ENCODE peak calls at places on chromosomes 11 and 22, in nine cellular contexts. One of them, this sample, is unnamed.

GRCh38 chr22:26922804-26923203 is 265.4 kb downstream of the MIAT start:
- DNase-seq in GM23248: no peak
- DNase-seq in stimulated activated CD4-positive, alpha-beta T cell treated with anti-CD3 and anti-CD28 coated beads, TNF-alpha, amount 100 ng/mL, for 24 hours: no peak
- DNase-seq in AG08396: no peak
- DNase-seq in mucosa of gallbladder: no peak
- DNase-seq in right atrium auricular region: no peak
- DNase-seq in pancreas: no peak
- DNase-seq in activated naive CD4-positive, alpha-beta T cell treated with Interleukin-2 at 50 U/mL for 16 hours: no peak
- DNase-seq in GM06990: no peak
- DNase-seq in this sample: peak

GRCh38 chr11:57568330-57568766 is 876 bp upstream of the UBE2L6 start:
- DNase-seq in GM23248: no peak
- DNase-seq in stimulated activated CD4-positive, alpha-beta T cell treated with anti-CD3 and anti-CD28 coated beads, TNF-alpha, amount 100 ng/mL, for 24 hours: peak
- DNase-seq in AG08396: no peak
- DNase-seq in mucosa of gallbladder: peak
- DNase-seq in right atrium auricular region: peak
- DNase-seq in pancreas: no peak
- DNase-seq in activated naive CD4-positive, alpha-beta T cell treated with Interleukin-2 at 50 U/mL for 16 hours: no peak
- DNase-seq in GM06990: peak
- DNase-seq in this sample: no peak

GRCh38 chr11:123054301-123055065 is 7.5 kb downstream of the HSPA8 start:
- DNase-seq in GM23248: peak
- DNase-seq in stimulated activated CD4-positive, alpha-beta T cell treated with anti-CD3 and anti-CD28 coated beads, TNF-alpha, amount 100 ng/mL, for 24 hours: no peak
- DNase-seq in AG08396: peak
- DNase-seq in mucosa of gallbladder: peak
- DNase-seq in right atrium auricular region: no peak
- DNase-seq in pancreas: no peak
- DNase-seq in activated naive CD4-positive, alpha-beta T cell treated with Interleukin-2 at 50 U/mL for 16 hours: no peak
- DNase-seq in GM06990: no peak
- DNase-seq in this sample: peak

GRCh38 chr11:121466063-121466794 is 13.5 kb upstream of the SORL1-AS1 start:
- DNase-seq in GM23248: peak
- DNase-seq in stimulated activated CD4-positive, alpha-beta T cell treated with anti-CD3 and anti-CD28 coated beads, TNF-alpha, amount 100 ng/mL, for 24 hours: no peak
- DNase-seq in AG08396: peak
- DNase-seq in mucosa of gallbladder: peak
- DNase-seq in right atrium auricular region: peak
- DNase-seq in pancreas: peak
- DNase-seq in activated naive CD4-positive, alpha-beta T cell treated with Interleukin-2 at 50 U/mL for 16 hours: peak
- DNase-seq in GM06990: peak
- DNase-seq in this sample: peak

GRCh38 chr22:19066531-19067271 is 55.5 kb downstream of the DGCR2 start:
- DNase-seq in GM23248: peak
- DNase-seq in stimulated activated CD4-positive, alpha-beta T cell treated with anti-CD3 and anti-CD28 coated beads, TNF-alpha, amount 100 ng/mL, for 24 hours: no peak
- DNase-seq in AG08396: peak
- DNase-seq in mucosa of gallbladder: no peak
- DNase-seq in right atrium auricular region: peak
- DNase-seq in pancreas: no peak
- DNase-seq in activated naive CD4-positive, alpha-beta T cell treated with Interleukin-2 at 50 U/mL for 16 hours: no peak
- DNase-seq in GM06990: no peak
- DNase-seq in this sample: no peak

GRCh38 chr22:38461414-38462081 is 6.3 kb upstream of the KDELR3 start:
- DNase-seq in GM23248: peak
- DNase-seq in stimulated activated CD4-positive, alpha-beta T cell treated with anti-CD3 and anti-CD28 coated beads, TNF-alpha, amount 100 ng/mL, for 24 hours: peak
- DNase-seq in AG08396: peak
- DNase-seq in mucosa of gallbladder: peak
- DNase-seq in right atrium auricular region: no peak
- DNase-seq in pancreas: peak
- DNase-seq in activated naive CD4-positive, alpha-beta T cell treated with Interleukin-2 at 50 U/mL for 16 hours: peak
- DNase-seq in GM06990: peak
- DNase-seq in this sample: peak

GRCh38 chr22:26086359-26086758 is 82.9 kb upstream of the SEZ6L start:
- DNase-seq in GM23248: peak
- DNase-seq in stimulated activated CD4-positive, alpha-beta T cell treated with anti-CD3 and anti-CD28 coated beads, TNF-alpha, amount 100 ng/mL, for 24 hours: no peak
- DNase-seq in AG08396: no peak
- DNase-seq in mucosa of gallbladder: no peak
- DNase-seq in right atrium auricular region: no peak
- DNase-seq in pancreas: no peak
- DNase-seq in activated naive CD4-positive, alpha-beta T cell treated with Interleukin-2 at 50 U/mL for 16 hours: no peak
- DNase-seq in GM06990: no peak
- DNase-seq in this sample: peak

GRCh38 chr11:44176541-44177213 is 81.2 kb downstream of the EXT2 start:
- DNase-seq in GM23248: no peak
- DNase-seq in stimulated activated CD4-positive, alpha-beta T cell treated with anti-CD3 and anti-CD28 coated beads, TNF-alpha, amount 100 ng/mL, for 24 hours: no peak
- DNase-seq in AG08396: no peak
- DNase-seq in mucosa of gallbladder: no peak
- DNase-seq in right atrium auricular region: no peak
- DNase-seq in pancreas: no peak
- DNase-seq in activated naive CD4-positive, alpha-beta T cell treated with Interleukin-2 at 50 U/mL for 16 hours: no peak
- DNase-seq in GM06990: no peak
- DNase-seq in this sample: peak

GRCh38 chr11:134452849-134453177 is 40.8 kb upstream of the B3GAT1 start:
- DNase-seq in GM23248: no peak
- DNase-seq in stimulated activated CD4-positive, alpha-beta T cell treated with anti-CD3 and anti-CD28 coated beads, TNF-alpha, amount 100 ng/mL, for 24 hours: no peak
- DNase-seq in AG08396: no peak
- DNase-seq in mucosa of gallbladder: no peak
- DNase-seq in right atrium auricular region: no peak
- DNase-seq in pancreas: no peak
- DNase-seq in activated naive CD4-positive, alpha-beta T cell treated with Interleukin-2 at 50 U/mL for 16 hours: no peak
- DNase-seq in GM06990: no peak
- DNase-seq in this sample: no peak

This sample was measured in left kidney.